ENCODE peak calls at places on chromosome 9, in five cellular contexts. M, J, H, R and U are unnamed samples.

GRCh38 chr9:85742630-85742928 is 825 bp upstream of the AGTPBP1 start:
- DNase-seq in J (no peak), R (no peak), H (no peak), M (no peak), U (no peak)

GRCh38 chr9:134782921-134783698 is 97.5 kb upstream of the FCN2 start:
- DNase-seq in M (no peak), R (no peak), J (no peak), H (no peak), U (no peak)

GRCh38 chr9:22580788-22581187 is 134.2 kb downstream of the DMRTA1 start:
- DNase-seq in M (no peak), R (no peak), H (no peak), J (no peak), U (no peak)

GRCh38 chr9:93267681-93268505 is 84.0 kb downstream of the WNK2 start:
- DNase-seq in R (no peak), J (no peak), H (peak; percentile 17), M (no peak), U (no peak)

GRCh38 chr9:17856995-17857394 is 278.1 kb downstream of the SH3GL2 start:
- DNase-seq in J (no peak), R (no peak), H (no peak), M (no peak), U (no peak)

GRCh38 chr9:22056402-22056801 is 47.3 kb upstream of the CDKN2B start:
- DNase-seq in J (no peak), M (no peak), H (no peak), R (no peak), U (no peak)

GRCh38 chr9:107136296-107136695 is 146.8 kb upstream of the RAD23B start:
- DNase-seq in R (no peak), H (no peak), M (no peak), J (no peak), U (no peak)

GRCh38 chr9:35910613-35911488 is 1.6 kb downstream of the SPAAR start:
- DNase-seq in R (no peak), M (peak; percentile 27), H (no peak), J (peak; percentile 39), U (no peak)

GRCh38 chr9:4833781-4834560 is 41.2 kb downstream of the RCL1 start:
- DNase-seq in H (no peak), M (no peak), J (no peak), R (no peak), U (no peak)
- H3K4me3 ChIP-seq in H (no peak overlapping the region), M (no peak overlapping the region), J (no peak overlapping the region), R (no peak overlapping the region), U (no peak overlapping the region)

GRCh38 chr9:83714316-83714715 is 6.6 kb upstream of the UBQLN1 start:
- DNase-seq in H (no peak), R (no peak), M (no peak), J (no peak), U (no peak)
- TF ChIP-seq CTCF in H (peak; percentile 21), R (peak; percentile 43), M (no peak), J (peak; percentile 25), U (peak; percentile 39)

GRCh38 chr9:137606005-137606601 is 617 bp downstream of the ARRDC1 start:
- DNase-seq in M (peak; percentile 54), R (no peak), J (no peak), H (no peak), U (no peak)

GRCh38 chr9:137605146-137606004 is at the start of gene ARRDC1:
- DNase-seq in J (peak; percentile 92), H (peak; percentile 93), R (peak; percentile 90), M (peak; percentile 94), U (no peak)

GRCh38 chr9:137604345-137605145 is 941 bp upstream of the ARRDC1 start:
- DNase-seq in H (peak; percentile 49), M (no peak), J (no peak), R (no peak), U (no peak)

GRCh38 chr9:137606734-137607138 is 1.2 kb downstream of the ARRDC1 start:
- DNase-seq in H (no peak), J (no peak), M (no peak), R (no peak), U (no peak)

GRCh38 chr9:137607141-137607857 is 1.8 kb downstream of the ARRDC1 start:
- DNase-seq in M (no peak), R (no peak), H (no peak), J (no peak), U (no peak)
- H3K4me3 ChIP-seq in M (peak overlapping the region; percentile 78), R (no peak overlapping the region), H (peak overlapping the region; percentile 83), J (peak overlapping the region; percentile 94), U (peak overlapping the region; percentile 73)

DNA sequence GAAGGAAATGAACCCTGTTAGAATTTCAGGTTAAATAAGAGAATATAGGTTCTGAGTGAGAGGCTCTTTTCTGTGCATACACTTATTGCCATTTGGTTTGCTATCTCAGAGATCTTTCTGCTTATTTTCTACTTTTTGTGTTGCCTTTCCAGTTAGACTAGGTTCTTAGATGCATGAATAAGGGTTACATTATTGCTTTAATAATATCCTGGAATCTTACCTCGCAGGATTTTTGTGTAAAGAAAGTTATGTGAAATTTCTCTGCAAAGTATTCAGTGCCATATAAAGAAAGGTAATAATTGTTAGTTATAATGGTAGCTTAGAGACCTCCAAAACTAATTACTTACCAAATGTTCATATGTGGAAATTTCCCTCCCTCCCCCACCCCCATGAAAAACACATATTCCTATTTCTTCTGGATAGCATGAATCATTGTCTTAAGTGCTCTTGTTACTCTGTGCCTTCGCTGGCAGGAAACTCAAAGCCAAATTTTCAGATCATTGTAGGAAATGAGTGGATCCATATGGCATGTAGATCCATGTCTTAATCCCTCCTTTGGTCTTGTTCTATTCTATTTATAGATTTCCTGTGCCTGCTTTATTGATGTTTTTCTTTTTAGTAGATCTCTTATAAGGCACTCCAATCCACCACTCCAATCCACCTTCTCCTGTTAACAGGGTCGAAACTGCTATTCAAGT is 2.7 kb upstream of the APBA1 start:
- DNase-seq in R (no peak), J (no peak), H (no peak), M (no peak), U (peak; percentile 78)
- TF ChIP-seq CTCF in R (no peak), J (no peak), H (no peak), M (no peak), U (no peak)